ENCODE peak calls at places on chromosomes 4 and X, in eight cellular contexts. C is ovary, N is heart left ventricle, E is stomach, Y is upper lobe of right lung, U is transverse colon, P is GM12864, Z is tibial artery. A is an unnamed sample.

GRCh38 chr4:110970642-110971041 is 347.8 kb upstream of the PITX2 start:
- DNase-seq in Y (no peak), E (peak), Z (no peak), P (peak), N (no peak), U (peak), C (no peak), A (peak)

GRCh38 chr4:45527160-45527559 is 596.7 kb downstream of the GABRG1 start:
- DNase-seq in C (no peak), U (no peak), P (no peak), E (no peak), N (no peak), Y (no peak), Z (no peak), A (no peak)

GRCh38 chr4:153465922-153466636 is at the start of gene TMEM131L:
- DNase-seq in Y (peak), Z (peak), N (peak), P (no peak), U (peak), C (peak), E (peak), A (peak)

GRCh38 chr4:163701915-163702314 is 207.4 kb downstream of the TMA16 start:
- DNase-seq in C (no peak), N (no peak), Y (no peak), E (no peak), Z (no peak), U (no peak), P (peak), A (peak)

GRCh38 chr4:185384877-185385465 is 10.8 kb downstream of the LRP2BP start:
- DNase-seq in P (no peak), C (no peak), U (no peak), N (peak), Y (no peak), E (no peak), Z (no peak), A (no peak)

GRCh38 chr4:164892018-164892417 is 15.0 kb downstream of the APELA start:
- DNase-seq in U (no peak), Y (no peak), C (no peak), N (no peak), E (no peak), Z (no peak), P (peak), A (peak)

GRCh38 chr4:25863347-25863784 is 578 bp upstream of the SEL1L3 start:
- DNase-seq in E (peak), Z (no peak), P (no peak), U (peak), Y (peak), N (no peak), C (no peak), A (no peak)

GRCh38 chr4:77021614-77022089 is 54.1 kb downstream of the CCNI start:
- DNase-seq in N (no peak), Z (peak), E (peak), U (no peak), Y (no peak), C (no peak), P (no peak), A (no peak)

GRCh38 chrX:81120936-81121351 is 80.8 kb downstream of the HMGN5 start:
- DNase-seq in U (peak), Y (no peak), Z (peak), C (peak), E (peak), P (no peak), N (peak), A (peak)

GRCh38 chr4:144734522-144734921 is 88.6 kb downstream of the HHIP start:
- DNase-seq in N (no peak), C (no peak), E (no peak), U (no peak), Z (no peak), Y (no peak), P (no peak), A (no peak)

GRCh38 chr4:185559913-185560281 is 24.6 kb upstream of the PDLIM3 start:
- DNase-seq in N (peak), C (no peak), U (no peak), E (peak), P (no peak), Y (no peak), Z (peak), A (peak)

GRCh38 chr4:178689926-178690325 is 1247.7 kb upstream of the AGA start:
- DNase-seq in P (no peak), U (no peak), C (no peak), N (no peak), Y (no peak), Z (no peak), E (no peak), A (no peak)

GRCh38 chr4:4575284-4576211 is 33.7 kb upstream of the STX18 start:
- DNase-seq in C (peak), Z (peak), P (no peak), Y (peak), U (peak), N (peak), E (peak), A (peak)

GRCh38 chr4:140243345-140243753 is 89.4 kb upstream of the MAML3 start:
- DNase-seq in N (no peak), C (no peak), P (peak), Z (no peak), Y (peak), U (peak), E (peak), A (peak)

GRCh38 chr4:168587326-168588125 is 90.7 kb downstream of the PALLD start:
- DNase-seq in N (peak), E (no peak), P (no peak), Y (no peak), Z (peak), C (no peak), U (no peak), A (no peak)

GRCh38 chr4:102180080-102180479 is 165.2 kb downstream of the SLC39A8 start:
- DNase-seq in C (no peak), E (no peak), U (no peak), Y (no peak), P (no peak), N (no peak), Z (no peak), A (no peak)

GRCh38 chr4:568962-569361 is 7.1 kb downstream of the TMEM271 start:
- DNase-seq in C (no peak), E (no peak), U (no peak), Y (no peak), N (no peak), Z (no peak), P (no peak), A (no peak)

GRCh38 chrX:11103006-11103405 is 8.1 kb upstream of the HCCS start:
- DNase-seq in Z (no peak), N (no peak), U (no peak), Y (no peak), C (no peak), E (no peak), P (no peak), A (peak)

GRCh38 chr4:163607292-163607691 is 112.8 kb downstream of the TMA16 start:
- DNase-seq in U (no peak), Z (no peak), P (no peak), Y (no peak), N (no peak), C (no peak), E (no peak), A (no peak)

GRCh38 chr4:37001688-37002436 is 242.7 kb upstream of the NWD2 start:
- DNase-seq in C (no peak), Y (no peak), U (no peak), E (no peak), N (no peak), Z (no peak), P (no peak), A (no peak)

GRCh38 chr4:69823481-69824186 is 36.3 kb downstream of the SULT1E1 start:
- DNase-seq in C (no peak), Y (peak), E (peak), U (peak), Z (no peak), P (no peak), N (no peak), A (peak)

GRCh38 chr4:16505726-16506125 is 279.5 kb upstream of the TAPT1 start:
- DNase-seq in P (no peak), Y (no peak), C (no peak), N (peak), Z (no peak), U (no peak), E (no peak), A (no peak)

GRCh38 chr4:62548108-62548524 is 1348.0 kb downstream of the ADGRL3 start:
- DNase-seq in Z (peak), N (peak), C (no peak), P (no peak), E (no peak), Y (no peak), U (no peak), A (peak)

GRCh38 chrX:105191878-105192277 is 28.6 kb downstream of the TEX13A start:
- DNase-seq in Z (no peak), U (no peak), Y (no peak), P (no peak), E (no peak), C (no peak), N (no peak), A (peak)

GRCh38 chrX:86154586-86154985 is 6.3 kb downstream of the DACH2 start:
- DNase-seq in P (no peak), Y (no peak), Z (no peak), U (no peak), E (no peak), C (no peak), N (no peak), A (no peak)

GRCh38 chr4:158018090-158018808 is 154.6 kb downstream of the GASK1B start:
- DNase-seq in P (no peak), C (no peak), Z (no peak), N (no peak), E (no peak), U (no peak), Y (no peak), A (no peak)

GRCh38 chr4:95949136-95949765 is 109.4 kb downstream of the PDHA2 start:
- DNase-seq in Y (no peak), U (no peak), P (no peak), N (no peak), C (no peak), E (no peak), Z (no peak), A (no peak)

GRCh38 chr4:124275-125081 is at the start of gene ZNF718:
- DNase-seq in Y (peak), C (peak), P (peak), N (peak), U (peak), Z (peak), E (peak), A (peak)

GRCh38 chrX:73683236-73683859 is 120.4 kb downstream of the CHIC1 start:
- DNase-seq in Z (no peak), P (no peak), C (no peak), U (no peak), N (no peak), E (no peak), Y (no peak), A (no peak)

GRCh38 chrX:17597836-17598434 is 139.4 kb upstream of the SCML1 start:
- DNase-seq in Z (peak), U (peak), E (peak), P (no peak), Y (peak), C (peak), N (peak), A (no peak)

GRCh38 chr4:13920901-13921300 is 293.4 kb upstream of the BOD1L1 start:
- DNase-seq in E (no peak), C (no peak), Y (no peak), U (peak), N (no peak), P (no peak), Z (no peak), A (no peak)

GRCh38 chrX:45954026-45954425 is 591.2 kb downstream of the ZNF674 start:
- DNase-seq in E (no peak), Y (no peak), N (no peak), U (no peak), Z (no peak), P (no peak), C (no peak), A (no peak)

GRCh38 chr4:121154103-121154515 is 10.0 kb downstream of the TNIP3 start:
- DNase-seq in Y (no peak), N (no peak), Z (no peak), U (no peak), C (no peak), P (no peak), E (no peak), A (peak)

GRCh38 chr4:176193126-176193525 is 2.3 kb downstream of the SPATA4 start:
- DNase-seq in Z (no peak), Y (no peak), P (no peak), N (no peak), E (no peak), U (no peak), C (no peak), A (no peak)

GRCh38 chrX:39645059-39645895 is 452.5 kb downstream of the BCOR start:
- DNase-seq in Z (peak), N (peak), Y (no peak), C (peak), U (peak), E (no peak), P (no peak), A (no peak)

GRCh38 chr4:182918791-182919302 is 1.7 kb upstream of the DCTD start:
- DNase-seq in U (no peak), P (peak), Z (no peak), C (no peak), Y (no peak), N (no peak), E (no peak), A (peak)

GRCh38 chr4:3500111-3500510 is 32.1 kb downstream of the LRPAP1 start:
- DNase-seq in Z (no peak), Y (no peak), N (no peak), U (no peak), P (no peak), E (no peak), C (no peak), A (no peak)

GRCh38 chrX:129716507-129716906 is 22.3 kb upstream of the XPNPEP2 start:
- DNase-seq in N (no peak), C (no peak), P (no peak), U (no peak), E (no peak), Z (no peak), Y (no peak), A (no peak)

GRCh38 chrX:150506486-150506885 is 61.9 kb upstream of the MTM1 start:
- DNase-seq in C (no peak), E (no peak), Z (no peak), P (no peak), U (no peak), N (no peak), Y (no peak), A (no peak)

GRCh38 chr4:1711055-1711905 is 839 bp downstream of the SLBP start:
- DNase-seq in U (peak), P (no peak), N (peak), Y (peak), E (peak), C (peak), Z (peak), A (peak)

GRCh38 chr4:86730310-86730709 is 118.9 kb downstream of the SLC10A6 start:
- DNase-seq in Y (no peak), E (no peak), U (no peak), N (no peak), C (no peak), P (no peak), Z (no peak), A (peak)
- TF ChIP-seq CTCF in Y (no peak), E (no peak), U (no peak), N (no peak), C (no peak), P (no peak), Z (no peak), A (no peak)

GRCh38 chr4:7086384-7086783 is 18.5 kb upstream of the GRPEL1 start:
- DNase-seq in C (peak), Y (no peak), P (no peak), E (no peak), U (no peak), Z (no peak), N (no peak), A (no peak)

GRCh38 chr4:7089211-7089964 is 21.5 kb upstream of the GRPEL1 start:
- DNase-seq in N (no peak), C (peak), P (no peak), Z (peak), Y (no peak), U (no peak), E (no peak), A (no peak)

GRCh38 chr4:7087036-7087435 is 19.2 kb upstream of the GRPEL1 start:
- DNase-seq in N (no peak), E (no peak), P (no peak), Z (peak), U (no peak), Y (no peak), C (peak), A (no peak)

GRCh38 chr4:7083597-7084563 is 16.0 kb upstream of the GRPEL1 start:
- DNase-seq in N (no peak), Y (no peak), U (no peak), Z (peak), P (no peak), E (no peak), C (peak), A (no peak)
- H3K4me3 ChIP-seq in N (no peak), Y (peak), U (no peak), Z (peak), P (no peak), E (peak), C (no peak), A (no peak)

GRCh38 chr4:92346289-92346688 is 42.5 kb downstream of the GRID2 start:
- DNase-seq in C (no peak), U (no peak), N (no peak), P (no peak), Z (no peak), E (no peak), Y (no peak), A (no peak)
- TF ChIP-seq CTCF in C (no peak), U (no peak), N (no peak), P (no peak), Z (no peak), E (no peak), Y (no peak), A (no peak)

GRCh38 chrX:133538148-133538547 is 122.9 kb upstream of the GPC4 start:
- DNase-seq in Z (no peak), Y (no peak), U (no peak), N (no peak), E (no peak), C (no peak), P (no peak), A (no peak)
- H3K4me3 ChIP-seq in Z (no peak), Y (no peak), U (no peak), N (no peak), E (no peak), C (no peak), P (no peak), A (no peak)

DNA sequence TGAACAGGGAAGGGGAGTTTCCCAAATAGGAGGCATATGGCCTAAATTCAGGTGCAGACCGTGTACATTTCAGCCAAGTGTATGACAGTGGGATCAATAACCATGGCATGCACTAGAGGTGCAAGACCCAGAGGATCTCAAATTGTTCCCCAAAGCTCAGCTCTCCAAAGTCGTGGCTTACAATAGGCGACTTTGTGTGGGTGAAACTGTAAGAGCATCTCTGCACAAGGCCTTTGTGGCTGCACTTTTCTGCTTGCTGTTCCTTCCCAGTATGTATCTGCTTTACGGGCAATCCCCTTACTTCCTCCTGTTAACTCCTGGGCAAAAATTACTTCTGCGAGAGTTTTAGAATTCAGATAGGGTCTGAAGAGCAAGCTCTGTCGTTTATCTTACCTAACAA is 518.3 kb upstream of the ZFP42 start:
- DNase-seq in U (no peak), N (no peak), P (no peak), E (no peak), Y (no peak), Z (no peak), C (no peak), A (no peak)
- TF ChIP-seq CTCF in U (no peak), N (no peak), P (no peak), E (no peak), Y (no peak), Z (no peak), C (no peak), A (no peak)

GRCh38 chr4:39450618-39451017 is 8.1 kb downstream of the RPL9 start:
- DNase-seq in C (no peak), P (no peak), Z (no peak), Y (no peak), N (no peak), U (no peak), E (no peak), A (no peak)

GRCh38 chr4:39442910-39443480 is 15.7 kb downstream of the RPL9 start:
- DNase-seq in E (no peak), N (no peak), Y (no peak), Z (no peak), U (no peak), C (no peak), P (no peak), A (no peak)

GRCh38 chr4:39441593-39441992 is 17.1 kb downstream of the RPL9 start:
- DNase-seq in Z (no peak), N (no peak), P (no peak), E (no peak), C (no peak), U (no peak), Y (no peak), A (no peak)

GRCh38 chr4:39446842-39447573 is 11.7 kb downstream of the RPL9 start:
- DNase-seq in P (no peak), U (peak), Y (peak), Z (peak), E (peak), N (peak), C (peak), A (peak)

GRCh38 chr4:39446483-39446841 is 12.3 kb downstream of the RPL9 start:
- DNase-seq in Y (no peak), U (no peak), E (no peak), C (no peak), Z (no peak), N (peak), P (no peak), A (no peak)
- H3K4me3 ChIP-seq in Y (peak), U (peak), E (peak), C (peak), Z (peak), N (peak), P (no peak), A (no peak)

GRCh38 chr4:87986508-87986907 is 11.0 kb downstream of the SPP1 start:
- DNase-seq in Y (no peak), N (no peak), Z (no peak), C (no peak), U (no peak), P (no peak), E (no peak), A (no peak)

GRCh38 chr4:87985887-87986200 is 10.3 kb downstream of the SPP1 start:
- DNase-seq in Z (no peak), C (no peak), N (no peak), U (no peak), Y (no peak), P (no peak), E (no peak), A (no peak)

GRCh38 chr4:87982446-87982845 is 6.9 kb downstream of the SPP1 start:
- DNase-seq in Z (no peak), E (no peak), Y (no peak), P (no peak), U (no peak), C (no peak), N (no peak), A (no peak)

GRCh38 chr4:87983996-87984395 is 8.5 kb downstream of the SPP1 start:
- DNase-seq in Z (no peak), E (no peak), N (no peak), P (no peak), U (no peak), Y (no peak), C (no peak), A (no peak)

DNA sequence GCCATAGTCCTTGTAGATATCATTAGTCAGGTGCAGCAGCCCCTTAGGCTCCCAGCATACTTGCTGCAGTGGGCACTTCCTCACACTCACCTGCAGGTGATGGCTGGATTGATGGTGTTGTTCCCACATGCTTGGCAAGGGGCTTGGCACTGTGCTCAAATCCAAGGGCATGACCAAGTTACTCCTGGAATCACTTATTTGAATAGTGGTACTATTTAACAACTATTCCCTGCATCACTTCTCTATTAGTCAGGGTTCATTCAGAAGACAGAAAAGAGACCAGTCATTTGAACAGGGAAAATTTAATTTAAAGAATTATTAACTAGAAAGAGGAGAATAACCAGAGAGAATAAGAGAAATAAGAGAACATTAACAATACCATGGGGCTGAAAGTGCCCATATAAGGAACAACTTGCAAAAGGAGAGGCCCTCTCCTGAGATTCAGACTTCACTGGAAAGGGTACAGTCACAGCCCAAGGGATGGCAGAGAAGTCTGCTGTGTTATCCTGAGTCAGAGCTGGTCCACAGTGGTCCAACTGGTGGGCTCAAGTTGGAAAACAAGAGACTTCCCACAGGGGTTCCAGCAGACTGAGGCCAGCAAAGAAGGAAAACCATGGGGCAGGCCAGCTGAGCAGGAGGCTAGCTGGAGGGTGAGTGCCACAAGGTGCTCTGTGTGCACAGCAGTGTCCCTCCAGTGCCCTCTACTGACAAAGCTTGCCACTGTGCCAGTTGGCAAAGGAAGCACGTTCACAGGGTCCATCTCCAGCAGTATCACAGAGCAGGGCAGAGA is 9.8 kb downstream of the SPP1 start:
- DNase-seq in C (no peak), Y (peak), Z (peak), E (peak), P (no peak), U (peak), N (peak), A (peak)
- TF ChIP-seq CTCF in C (no peak), Y (peak), Z (peak), E (peak), P (peak), U (peak), N (peak), A (peak)

A was measured in GM12865.